ENCODE peak calls at places on chromosome 11, in nine cellular contexts. X is stomach, Z is sigmoid colon, A is Peyer's patch, N is A549, I is esophagus squamous epithelium, M is uterus, P is body of pancreas, Q is heart left ventricle. Y is an unnamed sample.
A peak's percentile ranks its signal among the peaks of the same experiment; 100 is the strongest.

GRCh38 chr11:130383363-130384168 is 44.8 kb downstream of the ADAMTS8 start:
- DNase-seq in X (no peak), Z (no peak), A (no peak), N (no peak), I (no peak), M (no peak), P (no peak), Q (no peak), Y (peak; percentile 72)

GRCh38 chr11:91188484-91188883 is 965.6 kb upstream of the CHORDC1 start:
- DNase-seq in X (no peak), Z (no peak), A (no peak), N (no peak), I (no peak), M (no peak), P (no peak), Q (no peak), Y (no peak)

GRCh38 chr11:129840236-129840635 is 24.6 kb downstream of the TMEM45B start:
- DNase-seq in X (no peak), Z (no peak), A (no peak), N (no peak), I (no peak), M (no peak), P (no peak), Q (no peak), Y (peak; percentile 78)

GRCh38 chr11:10050561-10050960 is 243.5 kb downstream of the SBF2 start:
- DNase-seq in X (no peak), Z (no peak), A (no peak), N (peak; percentile 62), I (no peak), M (no peak), P (no peak), Q (no peak), Y (no peak)

GRCh38 chr11:66848671-66849500 is 5.6 kb downstream of the RCE1 start:
- DNase-seq in X (peak; percentile 10), Z (peak; percentile 63), A (peak; percentile 43), N (no peak), I (no peak), M (peak; percentile 12), P (peak; percentile 12), Q (no peak), Y (no peak)

GRCh38 chr11:12587333-12587997 is 86.8 kb upstream of the TEAD1 start:
- DNase-seq in X (no peak), Z (no peak), A (no peak), N (no peak), I (no peak), M (no peak), P (peak; percentile 12), Q (no peak), Y (no peak)

GRCh38 chr11:43825217-43825816 is 55.3 kb upstream of the ALKBH3 start:
- DNase-seq in X (no peak), Z (no peak), A (no peak), N (peak; percentile 31), I (no peak), M (no peak), P (peak; percentile 14), Q (no peak), Y (peak; percentile 23)

GRCh38 chr11:88303037-88303436 is 34.5 kb downstream of the CTSC start:
- DNase-seq in X (no peak), Z (no peak), A (no peak), N (no peak), I (no peak), M (no peak), P (no peak), Q (no peak), Y (no peak)

GRCh38 chr11:88480217-88480616 is 142.7 kb upstream of the CTSC start:
- DNase-seq in X (no peak), Z (no peak), A (no peak), N (no peak), I (no peak), M (peak; percentile 56), P (no peak), Q (no peak), Y (no peak)

GRCh38 chr11:13209379-13209778 is 68.2 kb upstream of the BMAL1 start:
- DNase-seq in X (no peak), Z (no peak), A (no peak), N (no peak), I (no peak), M (no peak), P (no peak), Q (no peak), Y (no peak)

GRCh38 chr11:72573380-72573949 is 100.8 kb downstream of the PDE2A start:
- DNase-seq in X (no peak), Z (no peak), A (peak; percentile 51), N (peak; percentile 47), I (no peak), M (no peak), P (no peak), Q (no peak), Y (peak; percentile 48)

GRCh38 chr11:27757953-27758352 is 57.7 kb upstream of the BDNF start:
- DNase-seq in X (no peak), Z (no peak), A (no peak), N (no peak), I (no peak), M (no peak), P (no peak), Q (no peak), Y (no peak)

GRCh38 chr11:19094859-19095258 is 22.1 kb upstream of the ZDHHC13 start:
- DNase-seq in X (no peak), Z (no peak), A (no peak), N (no peak), I (no peak), M (no peak), P (no peak), Q (no peak), Y (no peak)

GRCh38 chr11:83694191-83694905 is 408.2 kb upstream of the CCDC90B start:
- DNase-seq in X (no peak), Z (no peak), A (no peak), N (no peak), I (no peak), M (no peak), P (no peak), Q (no peak), Y (no peak)

GRCh38 chr11:1458340-1459218 is 28.0 kb downstream of the MOB2 start:
- DNase-seq in X (peak; percentile 82), Z (peak; percentile 96), A (peak; percentile 77), N (peak; percentile 55), I (no peak), M (peak; percentile 91), P (peak; percentile 66), Q (peak; percentile 58), Y (peak; percentile 36)

GRCh38 chr11:1863352-1864215 is 10.7 kb downstream of the LSP1 start:
- DNase-seq in X (peak; percentile 75), Z (peak; percentile 94), A (no peak), N (peak; percentile 71), I (no peak), M (peak; percentile 87), P (peak; percentile 91), Q (peak; percentile 92), Y (peak; percentile 68)

GRCh38 chr11:2147391-2147790 is 8.2 kb upstream of the IGF2 start:
- DNase-seq in X (no peak), Z (no peak), A (no peak), N (no peak), I (no peak), M (no peak), P (no peak), Q (no peak), Y (no peak)

GRCh38 chr11:12460441-12460840 is 83.1 kb downstream of the PARVA start:
- DNase-seq in X (no peak), Z (no peak), A (no peak), N (no peak), I (no peak), M (no peak), P (no peak), Q (no peak), Y (no peak)

GRCh38 chr11:64742940-64743590 is 877 bp downstream of the RASGRP2 start:
- DNase-seq in X (peak; percentile 79), Z (peak; percentile 92), A (peak; percentile 89), N (peak; percentile 48), I (no peak), M (peak; percentile 78), P (peak; percentile 70), Q (peak; percentile 85), Y (peak; percentile 95)
- TF ChIP-seq POLR2A in X (no peak), Z (no peak), A (no peak), N (no peak), I (no peak), M (peak; percentile 25), P (no peak), Q (no peak), Y (peak; percentile 35)

DNA sequence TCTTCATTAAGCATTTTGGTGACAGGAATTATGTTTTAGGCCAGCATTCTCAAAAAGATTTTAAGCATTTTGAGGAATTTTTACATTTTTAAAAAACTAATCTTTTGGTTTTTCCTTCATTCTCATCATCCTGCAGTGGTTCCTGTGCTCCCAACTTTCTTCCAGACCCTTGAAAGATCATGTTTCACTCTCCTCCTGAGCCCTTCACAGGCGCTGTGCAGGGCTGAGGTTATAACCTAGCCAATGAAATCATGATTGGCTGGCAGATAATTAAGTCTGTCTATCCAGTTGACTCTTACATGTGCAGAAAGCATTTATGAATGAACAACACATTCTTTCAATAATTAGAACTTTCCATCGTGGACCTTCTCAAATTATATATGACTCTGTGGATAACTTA is 226.3 kb downstream of the DDX10 start:
- DNase-seq in X (no peak), Z (no peak), A (no peak), N (no peak), I (no peak), M (no peak), P (no peak), Q (no peak), Y (no peak)
- H3K4me3 ChIP-seq in X (no peak overlapping the region), Z (no peak overlapping the region), A (no peak overlapping the region), N (no peak overlapping the region), I (no peak overlapping the region), M (no peak overlapping the region), P (no peak overlapping the region), Q (no peak overlapping the region), Y (no peak overlapping the region)

GRCh38 chr11:86978756-86979608 is 23.8 kb upstream of the FZD4 start:
- DNase-seq in X (no peak), Z (no peak), A (no peak), N (peak; percentile 56), I (no peak), M (no peak), P (no peak), Q (no peak), Y (peak; percentile 64)
- TF ChIP-seq CTCF in X (peak; percentile 12), Z (peak; percentile 25), A (peak; percentile 56), N (peak; percentile 69), I (peak; percentile 45), M (peak; percentile 19), P (peak; percentile 41), Q (peak; percentile 36), Y (peak; percentile 62)

GRCh38 chr11:71525938-71526495 is 1.1 kb upstream of the KRTAP5-7 start:
- DNase-seq in X (no peak), Z (no peak), A (peak; percentile 78), N (no peak), I (no peak), M (no peak), P (no peak), Q (no peak), Y (no peak)
- TF ChIP-seq POLR2A in X (no peak), Z (no peak), A (no peak), N (no peak), I (no peak), M (no peak), P (no peak), Q (no peak), Y (no peak)